ENCODE peak calls at places on chromosomes 6 and 20, in five cellular contexts. C, Q, O, I and T are unnamed samples.

GRCh38 chr6:44386929-44387345 is 569 bp upstream of the CDC5L start:
- DNase-seq in C (no peak), Q (peak; percentile 72), O (no peak), I (no peak), T (no peak)

GRCh38 chr6:2658788-2659187 is 91.9 kb downstream of the MYLK4 start:
- DNase-seq in Q (no peak), O (no peak), I (no peak), C (no peak), T (no peak)

GRCh38 chr6:170371588-170371987 is 65.0 kb downstream of the FAM120B start:
- DNase-seq in C (no peak), I (no peak), O (no peak), Q (no peak), T (no peak)

GRCh38 chr20:9021699-9022098 is 47.2 kb upstream of the PLCB4 start:
- DNase-seq in O (no peak), Q (peak; percentile 34), C (no peak), I (no peak), T (no peak)

GRCh38 chr20:6123650-6124014 is 802 bp upstream of the FERMT1 start:
- DNase-seq in I (no peak), Q (no peak), O (no peak), C (no peak), T (no peak)

GRCh38 chr20:39961667-39962066 is 727.4 kb downstream of the MAFB start:
- DNase-seq in O (no peak), Q (no peak), I (no peak), C (no peak), T (no peak)

GRCh38 chr20:24580006-24580405 is 110.6 kb downstream of the SYNDIG1 start:
- DNase-seq in C (no peak), I (no peak), Q (no peak), O (no peak), T (no peak)

GRCh38 chr6:157537518-157537917 is 156.5 kb downstream of the ZDHHC14 start:
- DNase-seq in C (no peak), O (no peak), Q (no peak), I (no peak), T (no peak)

GRCh38 chr6:23532227-23532626 is 593.8 kb upstream of the NRSN1 start:
- DNase-seq in Q (peak; percentile 49), I (no peak), O (no peak), C (no peak), T (no peak)

GRCh38 chr6:81511423-81511822 is 241.1 kb downstream of the TENT5A start:
- DNase-seq in C (no peak), O (no peak), I (no peak), Q (peak; percentile 11), T (no peak)

GRCh38 chr20:38729767-38730166 is 5.5 kb downstream of the SLC32A1 start:
- DNase-seq in I (no peak), Q (no peak), C (no peak), O (no peak), T (no peak)

GRCh38 chr6:88914180-88914579 is 49.2 kb downstream of the RNGTT start:
- DNase-seq in O (no peak), I (no peak), Q (peak; percentile 54), C (no peak), T (no peak)

GRCh38 chr6:125302840-125303511 is 1.2 kb upstream of the HDDC2 start:
- DNase-seq in I (no peak), Q (no peak), O (no peak), C (no peak), T (no peak)

GRCh38 chr6:33732819-33733218 is 13.9 kb downstream of the IP6K3 start:
- DNase-seq in Q (peak; percentile 24), C (no peak), O (no peak), I (no peak), T (peak; percentile 30)

GRCh38 chr6:168035661-168036616 is 38.5 kb downstream of the KIF25 start:
- DNase-seq in I (no peak), C (no peak), O (no peak), Q (no peak), T (no peak)

GRCh38 chr6:95768539-95768938 is 191.2 kb downstream of the MANEA start:
- DNase-seq in I (no peak), C (no peak), Q (no peak), O (no peak), T (no peak)

GRCh38 chr6:170043150-170043819 is 247.6 kb downstream of the DLL1 start:
- DNase-seq in Q (no peak), I (no peak), O (no peak), C (no peak), T (no peak)

GRCh38 chr20:48945840-48946514 is 24.5 kb downstream of the ARFGEF2 start:
- DNase-seq in O (peak; percentile 45), Q (peak; percentile 30), I (no peak), C (no peak), T (no peak)

GRCh38 chr20:34445177-34446065 is 70.8 kb upstream of the DYNLRB1 start:
- DNase-seq in I (no peak), Q (no peak), C (no peak), O (no peak), T (no peak)

GRCh38 chr20:22414354-22414753 is 170.0 kb downstream of the FOXA2 start:
- DNase-seq in C (no peak), I (no peak), Q (no peak), O (no peak), T (no peak)